ENCODE peak calls at places on chromosomes 2 and 18, in five cellular contexts. M is GM12878, C is K562, O is SK-N-SH, N is HepG2. Y is an unnamed sample.
A peak's percentile ranks its signal among the peaks of the same experiment; 100 is the strongest.

GRCh38 chr2:110863726-110864125 is 131.4 kb downstream of the ACOXL start:
- DNase-seq in N (no peak), M (no peak), C (no peak), O (no peak), Y (no peak)

GRCh38 chr2:151381266-151381665 is 23.9 kb downstream of the TNFAIP6 start:
- DNase-seq in C (no peak), N (no peak), M (no peak), O (no peak), Y (no peak)

GRCh38 chr2:105082107-105082506 is 44.2 kb downstream of the MRPS9 start:
- DNase-seq in C (no peak), O (no peak), M (no peak), N (no peak), Y (no peak)

GRCh38 chr2:119155633-119156032 is 2.9 kb downstream of the C1QL2 start:
- DNase-seq in C (no peak), N (no peak), M (no peak), O (no peak), Y (no peak)

GRCh38 chr2:19348692-19349091 is 9.7 kb downstream of the OSR1 start:
- DNase-seq in C (no peak), N (no peak), M (no peak), O (no peak), Y (no peak)

GRCh38 chr2:157789161-157789720 is 86.9 kb downstream of the ACVR1 start:
- DNase-seq in M (no peak), O (no peak), N (no peak), C (no peak), Y (no peak)

GRCh38 chr2:148906136-148906535 is 31.1 kb downstream of the KIF5C start:
- DNase-seq in M (no peak), C (no peak), O (no peak), N (no peak), Y (no peak)

GRCh38 chr2:178227187-178227586 is 32.9 kb downstream of the OSBPL6 start:
- DNase-seq in N (no peak), O (no peak), M (no peak), C (no peak), Y (no peak)

GRCh38 chr18:13242797-13243196 is 24.2 kb downstream of the LDLRAD4 start:
- DNase-seq in N (no peak), O (no peak), M (no peak), C (no peak), Y (no peak)

GRCh38 chr2:233841183-233841582 is 13.2 kb downstream of the HJURP start:
- DNase-seq in C (no peak), M (no peak), O (no peak), N (no peak), Y (no peak)

GRCh38 chr2:160379399-160379798 is 114.2 kb downstream of the RBMS1 start:
- DNase-seq in N (no peak), C (no peak), M (no peak), O (no peak), Y (no peak)

GRCh38 chr18:24674236-24675004 is 214.0 kb downstream of the HRH4 start:
- DNase-seq in O (no peak), N (no peak), C (no peak), M (no peak), Y (no peak)

GRCh38 chr2:174570325-174570958 is 27.2 kb downstream of the WIPF1 start:
- DNase-seq in N (no peak), O (no peak), C (no peak), M (no peak), Y (no peak)

GRCh38 chr2:42234056-42234455 is 64.9 kb downstream of the EML4 start:
- DNase-seq in M (no peak), N (no peak), O (no peak), C (no peak), Y (no peak)

GRCh38 chr2:191855382-191855781 is 8.5 kb upstream of the CAVIN2 start:
- DNase-seq in O (no peak), N (no peak), C (no peak), M (no peak), Y (no peak)

GRCh38 chr2:191853843-191854242 is 7.0 kb upstream of the CAVIN2 start:
- DNase-seq in M (no peak), C (no peak), O (no peak), N (no peak), Y (no peak)

GRCh38 chr2:191857406-191857805 is 10.5 kb upstream of the CAVIN2 start:
- DNase-seq in N (no peak), O (no peak), M (no peak), C (no peak), Y (no peak)

GRCh38 chr2:191856111-191856876 is 9.4 kb upstream of the CAVIN2 start:
- DNase-seq in C (no peak), O (no peak), M (no peak), N (no peak), Y (no peak)

DNA sequence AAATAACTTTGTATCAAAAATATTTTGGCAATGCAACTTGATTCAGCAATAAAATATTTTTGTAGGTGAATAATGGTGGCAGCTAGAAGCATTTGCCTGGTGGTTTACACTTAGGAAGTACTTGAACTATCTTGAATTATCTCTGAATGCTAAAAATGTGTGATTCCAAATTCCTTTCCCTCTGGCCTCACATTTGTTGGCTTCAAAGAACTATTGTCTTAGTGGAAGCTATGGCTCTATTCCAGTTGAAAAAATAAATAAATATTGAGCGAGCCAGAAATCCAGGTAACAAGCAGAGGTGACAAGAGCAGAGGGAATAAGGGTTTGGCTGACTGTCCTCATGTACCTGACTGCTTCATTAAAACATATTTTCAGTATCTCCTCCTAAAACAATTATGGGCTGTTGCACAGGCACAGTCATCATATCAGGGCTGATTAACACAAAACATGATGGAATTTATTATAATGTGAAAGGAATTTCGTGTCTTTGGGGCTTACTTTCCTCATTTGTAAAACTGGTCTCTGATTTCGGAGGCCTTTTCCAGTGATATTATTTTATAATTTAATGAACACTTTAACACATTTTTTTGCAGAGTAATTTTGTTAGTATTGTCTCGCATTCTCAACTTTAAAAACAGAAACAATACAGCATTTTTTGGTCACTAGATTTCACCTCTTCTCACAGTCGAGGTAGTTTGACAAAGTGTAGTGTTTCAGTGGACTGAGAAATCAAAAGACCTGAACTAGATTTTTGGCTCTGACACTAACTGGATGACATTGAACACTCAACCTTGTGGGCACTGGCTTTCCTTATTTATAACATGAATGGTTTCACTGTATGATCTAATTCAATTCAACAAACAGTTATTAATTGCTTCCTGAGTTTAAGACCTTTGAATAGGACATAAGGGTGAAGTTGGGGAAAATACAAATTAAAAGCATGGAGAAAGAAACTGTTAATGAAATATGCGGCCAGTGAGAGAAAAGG is 7.8 kb upstream of the CAVIN2 start:
- DNase-seq in O (no peak), N (peak; percentile 86), C (no peak), M (no peak), Y (no peak)
- H3K27ac ChIP-seq in O (no peak overlapping the region), N (no peak overlapping the region), C (peak overlapping the region; percentile 71), M (no peak overlapping the region), Y (no peak overlapping the region)

GRCh38 chr2:205688417-205689200 is 6.3 kb downstream of the NRP2 start:
- DNase-seq in O (no peak), N (no peak), C (no peak), M (no peak), Y (no peak)

GRCh38 chr2:205685314-205686230 is 3.3 kb downstream of the NRP2 start:
- DNase-seq in N (no peak), M (no peak), O (peak; percentile 76), C (no peak), Y (no peak)

GRCh38 chr2:205684871-205685313 is 2.6 kb downstream of the NRP2 start:
- DNase-seq in O (no peak), M (no peak), C (no peak), N (no peak), Y (no peak)

GRCh38 chr2:205686231-205687017 is 4.1 kb downstream of the NRP2 start:
- DNase-seq in M (no peak), C (no peak), O (peak; percentile 69), N (no peak), Y (no peak)

DNA sequence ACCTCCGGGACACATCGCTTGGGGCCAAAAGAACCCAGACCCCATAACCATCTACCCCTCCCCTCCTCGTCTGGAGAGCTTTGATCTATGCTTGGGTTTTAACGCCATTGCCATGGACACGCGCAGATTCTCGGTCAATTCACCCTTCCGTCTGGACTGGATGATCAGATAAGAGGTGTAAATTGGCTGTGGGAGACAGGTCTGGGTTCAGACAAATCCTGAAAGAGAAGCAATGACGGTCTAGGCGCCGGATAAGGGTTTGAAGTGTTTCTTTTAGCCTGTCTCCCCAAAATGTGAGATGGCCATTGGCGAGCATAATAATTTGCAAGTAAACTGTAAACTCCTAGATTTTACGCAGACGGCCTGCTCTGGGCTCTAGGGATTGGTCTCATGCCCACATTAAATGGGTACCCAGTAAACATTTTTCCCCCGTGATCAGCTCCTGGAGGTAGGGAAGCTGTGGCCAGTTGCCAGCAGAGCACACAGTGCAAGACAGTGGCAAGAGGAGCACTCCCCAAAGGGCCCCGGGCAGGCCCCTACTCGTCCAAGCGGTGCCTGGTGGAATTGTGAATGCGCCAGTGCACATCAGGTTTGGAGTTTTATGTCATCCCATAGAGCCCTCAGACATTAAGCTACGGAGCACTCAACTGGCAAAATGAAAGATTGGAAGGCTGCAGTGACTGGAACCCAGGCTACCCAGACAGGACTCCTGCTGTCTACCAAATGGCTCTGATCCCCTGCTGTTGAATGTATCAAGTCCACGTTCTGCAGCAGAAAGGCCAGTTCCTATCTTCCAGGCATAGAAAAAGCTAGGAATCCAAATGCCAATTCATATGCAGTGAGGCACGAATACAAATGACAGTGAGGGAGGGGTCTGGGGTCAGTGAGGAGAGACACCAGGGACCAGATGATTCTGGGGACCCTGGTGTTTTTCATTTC is 5.0 kb downstream of the NRP2 start:
- DNase-seq in C (no peak), M (no peak), O (no peak), N (no peak), Y (no peak)
- TF ChIP-seq ZBTB33 in C (no peak), M (no peak), O (no peak), N (no peak), Y (no peak)

DNA sequence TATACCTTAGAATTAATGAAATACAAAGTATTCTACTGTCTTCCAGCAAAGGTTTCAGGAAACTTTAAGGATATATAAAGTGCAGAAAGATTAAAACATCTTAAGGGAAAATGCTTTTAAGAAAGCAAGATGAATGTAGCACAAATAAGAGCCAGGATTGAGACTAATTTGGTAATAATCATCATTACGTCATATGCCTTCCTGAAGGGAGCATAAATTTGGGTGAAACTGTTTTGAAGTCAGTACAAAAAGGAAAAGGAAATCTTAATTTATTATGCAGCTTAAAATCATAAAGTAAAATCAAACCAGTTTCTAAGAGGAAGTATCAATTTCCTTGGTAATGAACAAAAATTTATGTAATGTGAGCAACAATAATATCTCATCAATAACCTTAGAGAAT is 221.7 kb downstream of the CTNNA2 start:
- DNase-seq in C (no peak), N (no peak), M (no peak), O (no peak), Y (no peak)
- H3K27ac ChIP-seq in C (no peak overlapping the region), N (no peak overlapping the region), M (no peak overlapping the region), O (no peak overlapping the region), Y (no peak overlapping the region)

GRCh38 chr18:7272268-7273049 is 41.6 kb downstream of the LRRC30 start:
- DNase-seq in N (peak; percentile 55), C (no peak), O (peak; percentile 71), M (no peak), Y (no peak)
- TF ChIP-seq ZBTB33 in N (no peak), C (no peak), O (no peak), M (no peak), Y (no peak)

DNA sequence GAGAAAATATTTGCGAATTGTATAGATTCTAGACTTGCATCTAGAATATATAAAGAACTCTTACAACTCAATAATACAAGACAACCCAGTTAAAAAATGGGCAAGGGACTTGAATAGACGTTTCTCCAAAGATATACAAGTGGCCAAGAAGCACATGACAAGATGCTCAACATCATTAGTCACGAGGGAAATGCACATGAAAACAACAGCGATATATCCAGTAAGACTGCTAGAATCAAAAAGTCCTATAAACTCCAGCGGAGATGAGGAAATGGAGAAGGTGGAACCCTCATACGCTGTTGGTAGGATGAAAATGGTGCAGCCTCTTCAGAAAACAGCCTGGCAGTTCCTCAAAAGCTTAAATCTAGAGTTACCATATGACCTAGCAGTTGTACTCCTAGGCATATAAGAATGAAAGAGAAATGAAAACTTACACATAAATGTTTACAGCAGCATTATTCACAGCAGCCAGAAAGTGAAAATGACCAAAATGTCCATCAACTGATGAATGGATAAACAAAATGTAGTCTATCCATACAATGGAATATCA is 48.0 kb downstream of the HPCAL1 start:
- DNase-seq in M (no peak), N (no peak), C (no peak), O (no peak), Y (no peak)
- H3K27ac ChIP-seq in M (no peak overlapping the region), N (no peak overlapping the region), C (no peak overlapping the region), O (no peak overlapping the region), Y (no peak overlapping the region)